ENCODE peak calls at places on chromosome 11, in five cellular contexts. C is GM12892, E is upper lobe of right lung, F is fibroblast of mammary gland, I is NCI-H1105. O is an unnamed sample.

GRCh38 chr11:64437426-64437825 is 78.5 kb downstream of the RPS6KA4 start:
- DNase-seq in C (no peak), F (no peak), I (no peak), E (no peak), O (peak; percentile 24)

GRCh38 chr11:123100378-123101085 is 38.6 kb upstream of the HSPA8 start:
- DNase-seq in F (peak; percentile 45), I (no peak), E (no peak), C (no peak), O (no peak)

GRCh38 chr11:97972731-97973130 is 1048.0 kb upstream of the CNTN5 start:
- DNase-seq in E (no peak), F (no peak), C (no peak), I (no peak), O (no peak)

GRCh38 chr11:113131036-113131775 is 170.0 kb downstream of the NCAM1 start:
- DNase-seq in E (no peak), F (no peak), I (no peak), C (no peak), O (no peak)

GRCh38 chr11:32121012-32121411 is 30.1 kb downstream of the RCN1 start:
- DNase-seq in C (no peak), E (no peak), F (no peak), I (no peak), O (no peak)

GRCh38 chr11:114183041-114183511 is 113.1 kb upstream of the NNMT start:
- DNase-seq in I (no peak), E (no peak), C (no peak), F (peak; percentile 25), O (no peak)

GRCh38 chr11:121099885-121100284 is 1.2 kb upstream of the TECTA start:
- DNase-seq in C (no peak), I (no peak), F (peak; percentile 13), E (no peak), O (no peak)

GRCh38 chr11:5767056-5767455 is 13.0 kb downstream of the OR52N4 start:
- DNase-seq in F (no peak), C (no peak), I (no peak), E (no peak), O (no peak)

GRCh38 chr11:129167315-129167714 is 24.8 kb downstream of the ARHGAP32 start:
- DNase-seq in C (no peak), F (no peak), E (no peak), I (no peak), O (no peak)

GRCh38 chr11:119483881-119484371 is 61.0 kb upstream of the THY1 start:
- DNase-seq in I (no peak), C (no peak), F (no peak), E (no peak), O (no peak)

GRCh38 chr11:126444072-126444471 is 88.6 kb downstream of the ST3GAL4 start:
- DNase-seq in E (no peak), F (no peak), I (no peak), C (no peak), O (no peak)

GRCh38 chr11:95451682-95452081 is 220.7 kb upstream of the SESN3 start:
- DNase-seq in C (no peak), E (no peak), I (no peak), F (peak; percentile 91), O (no peak)

GRCh38 chr11:132300283-132300682 is 929.9 kb downstream of the NTM start:
- DNase-seq in F (no peak), C (no peak), E (no peak), I (no peak), O (no peak)